ENCODE peak calls at places on chromosomes 11 and 22, in five cellular contexts. D is uterus, C is spleen, Z is MM.1S, N is mucosa of descending colon. M is an unnamed sample.

GRCh38 chr22:44219101-44219870 is 38.6 kb downstream of the PARVG start:
- DNase-seq in D (no peak), N (no peak), Z (no peak), C (no peak), M (no peak)

GRCh38 chr11:68684385-68685356 is at the start of gene GAL:
- DNase-seq in N (no peak), C (no peak), Z (no peak), D (no peak), M (peak; percentile 61)

GRCh38 chr22:45163074-45163416 is 680 bp upstream of the NUP50 start:
- DNase-seq in Z (peak; percentile 27), C (no peak), N (no peak), D (no peak), M (no peak)

GRCh38 chr22:33851985-33852384 is 68.3 kb downstream of the LARGE1 start:
- DNase-seq in C (no peak), D (no peak), Z (no peak), N (no peak), M (no peak)

GRCh38 chr11:108733479-108734116 is 68.7 kb downstream of the DDX10 start:
- DNase-seq in Z (no peak), D (no peak), C (no peak), N (no peak), M (no peak)

GRCh38 chr11:13433437-13433836 is 29.6 kb downstream of the BTBD10 start:
- DNase-seq in D (no peak), C (no peak), N (no peak), Z (no peak), M (no peak)

GRCh38 chr22:35728639-35729308 is 11.1 kb downstream of the APOL5 start:
- DNase-seq in D (no peak), Z (no peak), N (peak; percentile 86), C (no peak), M (no peak)

GRCh38 chr11:72191961-72192381 is at the start of gene FOLR1:
- DNase-seq in Z (no peak), C (no peak), N (no peak), D (no peak), M (peak; percentile 84)

DNA sequence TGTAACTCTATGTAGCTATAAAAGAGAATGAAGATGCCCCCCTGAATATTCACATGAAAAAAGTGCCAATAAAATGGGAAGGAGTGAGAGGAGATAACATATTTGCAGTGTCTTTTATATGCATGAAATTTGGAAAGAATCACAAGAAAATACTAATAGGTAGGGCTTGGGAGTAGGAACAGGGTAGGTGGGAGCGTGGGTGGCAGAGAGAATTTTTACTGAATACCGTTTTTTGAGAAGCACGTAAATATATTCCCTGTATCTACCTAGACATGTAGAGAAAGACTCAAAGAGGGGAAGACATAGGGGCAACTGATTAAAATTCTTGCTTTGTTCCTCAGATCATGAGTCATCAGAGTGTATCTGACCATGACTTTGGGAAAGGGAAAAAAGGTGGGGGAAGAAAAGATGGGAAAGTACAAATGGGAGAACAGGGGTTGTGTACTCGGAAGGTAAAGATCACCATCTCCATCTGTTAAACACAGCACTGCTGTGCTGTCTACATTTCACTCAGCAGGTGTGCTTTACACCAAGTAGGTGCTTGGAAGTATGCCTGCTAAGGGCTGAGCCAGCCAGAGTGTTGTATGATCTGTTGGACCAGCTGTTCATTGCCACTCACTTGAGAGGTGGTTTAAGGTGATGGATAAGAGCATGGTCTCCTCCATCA is 16.0 kb downstream of the PRR5L start:
- DNase-seq in D (no peak), Z (no peak), N (no peak), C (no peak), M (no peak)
- H3K4me1 ChIP-seq in D (no peaks in the 10 kb centered on the region), Z (no peaks in the 10 kb centered on the region), N (peaks cover 23% of the 10 kb centered on the region), C (no peaks in the 10 kb centered on the region), M (no peaks in the 10 kb centered on the region)

DNA sequence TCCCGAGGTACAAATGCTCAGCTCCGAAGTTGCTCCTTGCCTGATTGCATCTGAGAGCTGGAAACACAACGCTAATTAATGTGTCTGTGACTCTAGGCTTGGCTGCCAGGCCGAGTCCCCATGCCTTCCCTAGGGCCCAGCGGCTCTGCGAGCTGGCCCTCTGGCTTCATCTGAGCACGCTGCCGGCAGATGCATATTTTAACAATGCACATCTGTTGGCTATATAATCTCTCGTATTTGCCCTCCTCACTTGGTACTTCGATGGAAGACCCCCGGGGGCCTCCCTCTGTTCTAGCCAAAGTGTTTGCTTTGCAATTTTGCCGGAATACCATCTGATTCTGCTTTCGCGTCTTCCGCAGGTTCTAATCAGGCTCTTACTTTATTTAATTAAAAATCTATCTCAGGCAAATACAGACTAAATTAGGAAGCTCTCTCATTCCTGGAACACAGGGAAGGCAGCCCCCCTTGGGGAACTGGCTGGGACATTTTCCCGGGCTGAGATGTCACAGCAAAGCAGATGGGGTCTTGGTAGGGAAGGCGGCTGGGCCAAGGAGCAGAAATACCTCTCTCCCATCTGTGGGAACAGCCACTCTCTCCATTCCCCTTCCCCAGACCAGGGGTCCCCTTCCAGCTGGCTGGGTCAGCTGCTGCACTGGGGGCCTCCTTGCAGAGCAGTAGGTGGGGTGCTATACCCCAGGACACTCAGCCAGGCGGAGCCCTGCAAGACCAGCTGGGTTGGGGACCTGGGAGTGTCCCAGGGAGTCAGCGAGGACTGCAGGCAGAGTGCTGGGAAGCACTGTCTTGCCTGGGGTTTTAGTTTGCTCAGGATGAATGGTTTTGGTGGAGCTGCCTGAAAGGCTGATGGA is 162.9 kb downstream of the ST3GAL4 start:
- DNase-seq in D (no peak), C (peak; percentile 54), Z (no peak), N (no peak), M (peak; percentile 46)
- H3K4me3 ChIP-seq in D (no peak overlapping the region), C (no peak overlapping the region), Z (no peak overlapping the region), N (no peak overlapping the region), M (no peak overlapping the region)

GRCh38 chr11:117861151-117862018 is 15.1 kb downstream of the FXYD6 start:
- DNase-seq in N (no peak), C (no peak), D (peak; percentile 33), Z (no peak), M (no peak)
- H3K4me1 ChIP-seq in N (no peaks in the 10 kb centered on the region), C (peaks cover 20% of the 10 kb centered on the region), D (peaks cover 12% of the 10 kb centered on the region), Z (no peaks in the 10 kb centered on the region), M (peaks cover 29% of the 10 kb centered on the region)

DNA sequence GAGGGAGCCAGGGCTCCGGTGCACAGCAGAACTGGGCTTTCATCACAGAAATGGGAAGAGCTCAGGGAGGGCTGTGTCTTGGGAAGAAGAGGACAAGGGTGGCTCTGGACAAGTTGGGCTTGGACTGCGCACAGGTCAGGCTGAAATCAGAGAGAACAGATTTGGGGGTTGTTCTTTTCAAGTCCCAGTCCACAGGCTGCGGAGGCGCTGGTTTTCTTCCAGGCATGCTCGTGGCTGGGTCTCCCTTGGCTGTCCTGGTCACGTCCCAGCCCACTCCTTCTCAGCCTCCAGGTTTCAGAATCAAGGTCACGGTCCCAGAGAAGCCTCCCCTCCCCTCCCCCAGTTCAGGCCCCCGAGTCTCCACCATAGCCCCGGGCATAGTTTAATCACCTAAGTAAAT is 17.0 kb downstream of the NECTIN1 start:
- DNase-seq in C (no peak), N (no peak), D (no peak), Z (no peak), M (no peak)
- H3K4me3 ChIP-seq in C (no peak overlapping the region), N (no peak overlapping the region), D (no peak overlapping the region), Z (no peak overlapping the region), M (no peak overlapping the region)

M was measured in upper lobe of right lung.